ENCODE peak calls at places on chromosomes 2 and 18, in seven cellular contexts. C is activated CD8-positive, alpha-beta memory T cell treated with anti-CD3 and anti-CD28 coated beads, Interleukin-2, amount 10 ng/mL, durations not matched to agents 7 days and 5 days; K is activated CD8-positive, alpha-beta T cell treated with anti-CD3 and anti-CD28 coated beads for 36 hours; H is activated T-cell treated with anti-CD3 and anti-CD28 coated beads, Interleukin-2, amount 50 U/mL, for 4 hours; Q is esophagus mucosa; Y is Right ventricle myocardium superior; U is gastroesophageal sphincter. T is an unnamed sample.

GRCh38 chr2:166899676-166900075 is 11.4 kb downstream of the XIRP2 start:
- ATAC-seq in C (no peak), H (no peak), Q (no peak), Y (no peak), U (no peak), K (no peak), T (no peak)

GRCh38 chr2:196331816-196332215 is 160.4 kb upstream of the STK17B start:
- ATAC-seq in H (no peak), C (no peak), Q (no peak), U (no peak), K (peak), Y (no peak), T (no peak)

GRCh38 chr2:64000630-64001381 is 18.4 kb downstream of the VPS54 start:
- ATAC-seq in Y (peak), H (no peak), K (no peak), Q (peak), C (no peak), U (no peak), T (no peak)

GRCh38 chr2:35355056-35355455 is 1000.5 kb upstream of the CRIM1 start:
- ATAC-seq in K (no peak), Y (no peak), Q (no peak), U (no peak), C (no peak), H (no peak), T (no peak)

GRCh38 chr2:128618642-128619041 is 300.0 kb upstream of the HS6ST1 start:
- ATAC-seq in H (no peak), U (no peak), K (no peak), Q (no peak), C (no peak), Y (no peak), T (no peak)

GRCh38 chr2:195406886-195407603 is 250.0 kb upstream of the SLC39A10 start:
- ATAC-seq in Y (no peak), U (no peak), K (peak), H (no peak), C (no peak), Q (no peak), T (no peak)

GRCh38 chr2:237541242-237541641 is 25.1 kb upstream of the PRLH start:
- ATAC-seq in H (no peak), Q (no peak), U (no peak), C (no peak), Y (no peak), K (no peak), T (no peak)

GRCh38 chr2:217529271-217529670 is 473.5 kb downstream of the TNS1 start:
- ATAC-seq in H (no peak), Y (no peak), U (no peak), C (no peak), Q (no peak), K (no peak), T (no peak)

GRCh38 chr18:70334728-70335329 is 46.0 kb downstream of the SOCS6 start:
- ATAC-seq in U (no peak), H (no peak), C (no peak), Y (no peak), K (no peak), Q (peak), T (no peak)

GRCh38 chr18:58819051-58819450 is 45.6 kb upstream of the ZNF532 start:
- ATAC-seq in Q (no peak), U (no peak), Y (no peak), H (peak), C (no peak), K (peak), T (no peak)

GRCh38 chr2:1480671-1481076 is 67.4 kb downstream of the TPO start:
- ATAC-seq in Y (no peak), Q (no peak), H (no peak), U (no peak), C (no peak), K (no peak), T (no peak)

GRCh38 chr2:66930499-66931165 is 466.5 kb upstream of the ETAA1 start:
- ATAC-seq in K (no peak), C (no peak), U (no peak), Y (no peak), H (no peak), Q (no peak), T (peak)

GRCh38 chr2:234308073-234308813 is 188.6 kb downstream of the ARL4C start:
- ATAC-seq in U (no peak), Y (no peak), K (peak), C (no peak), Q (no peak), H (no peak), T (no peak)

GRCh38 chr2:237191693-237192076 is 106.0 kb downstream of the COPS8 start:
- ATAC-seq in Y (peak), U (peak), Q (no peak), H (no peak), C (no peak), K (no peak), T (no peak)

GRCh38 chr2:24471662-24472061 is 19.4 kb upstream of the NCOA1 start:
- ATAC-seq in C (no peak), Y (no peak), K (peak), U (no peak), Q (no peak), H (no peak), T (no peak)